ENCODE peak calls at places on chromosome 18, in four cellular contexts. One of them, this sample, is unnamed.

GRCh38 chr18:22005191-22005824 is 164.1 kb upstream of the GATA6 start:
- DNase-seq in K562: no peak
- DNase-seq in transverse colon: no peak
- DNase-seq in endothelial cell of umbilical vein: no peak
- DNase-seq in this sample: no peak

GRCh38 chr18:45596048-45596447 is 19.2 kb upstream of the SLC14A2 start:
- DNase-seq in K562: no peak
- DNase-seq in transverse colon: no peak
- DNase-seq in endothelial cell of umbilical vein: no peak
- DNase-seq in this sample: no peak

GRCh38 chr18:57797209-57797651 is 5.9 kb downstream of the ATP8B1 start:
- DNase-seq in K562: no peak
- DNase-seq in transverse colon: peak
- DNase-seq in endothelial cell of umbilical vein: no peak
- DNase-seq in this sample: no peak

GRCh38 chr18:22977847-22978701 is 44.9 kb downstream of the RBBP8 start:
- DNase-seq in K562: no peak
- DNase-seq in transverse colon: no peak
- DNase-seq in endothelial cell of umbilical vein: peak
- DNase-seq in this sample: no peak

GRCh38 chr18:56702946-56703345 is 51.8 kb downstream of the WDR7 start:
- DNase-seq in K562: peak
- DNase-seq in transverse colon: no peak
- DNase-seq in endothelial cell of umbilical vein: peak
- DNase-seq in this sample: no peak

GRCh38 chr18:53534695-53535094 is 689.8 kb downstream of the MBD2 start:
- DNase-seq in K562: no peak
- DNase-seq in transverse colon: no peak
- DNase-seq in endothelial cell of umbilical vein: no peak
- DNase-seq in this sample: no peak

GRCh38 chr18:23992119-23992940 is 22.2 kb upstream of the TTC39C start:
- DNase-seq in K562: no peak
- DNase-seq in transverse colon: no peak
- DNase-seq in endothelial cell of umbilical vein: no peak
- DNase-seq in this sample: no peak

GRCh38 chr18:43692291-43692690 is 415.0 kb upstream of the SYT4 start:
- DNase-seq in K562: no peak
- DNase-seq in transverse colon: no peak
- DNase-seq in endothelial cell of umbilical vein: no peak
- DNase-seq in this sample: no peak

GRCh38 chr18:25299899-25300298 is 52.1 kb downstream of the ZNF521 start:
- DNase-seq in K562: no peak
- DNase-seq in transverse colon: no peak
- DNase-seq in endothelial cell of umbilical vein: no peak
- DNase-seq in this sample: no peak

GRCh38 chr18:33751613-33752221 is 173.7 kb downstream of the ASXL3 start:
- DNase-seq in K562: no peak
- DNase-seq in transverse colon: no peak
- DNase-seq in endothelial cell of umbilical vein: peak
- DNase-seq in this sample: no peak

GRCh38 chr18:54906636-54907180 is 52.6 kb downstream of the CCDC68 start:
- DNase-seq in K562: no peak
- DNase-seq in transverse colon: no peak
- DNase-seq in endothelial cell of umbilical vein: no peak
- DNase-seq in this sample: no peak

GRCh38 chr18:60693426-60693825 is 320.9 kb upstream of the MC4R start:
- DNase-seq in K562: no peak
- DNase-seq in transverse colon: no peak
- DNase-seq in endothelial cell of umbilical vein: peak
- DNase-seq in this sample: no peak

GRCh38 chr18:73756256-73757091 is 391.2 kb downstream of the FBXO15 start:
- DNase-seq in K562: no peak
- DNase-seq in transverse colon: no peak
- DNase-seq in endothelial cell of umbilical vein: no peak
- DNase-seq in this sample: no peak

GRCh38 chr18:32909798-32910561 is 137.2 kb upstream of the KLHL14 start:
- DNase-seq in K562: no peak
- DNase-seq in transverse colon: no peak
- DNase-seq in endothelial cell of umbilical vein: no peak
- DNase-seq in this sample: peak

GRCh38 chr18:8730080-8730827 is 24.9 kb downstream of the MTCL1 start:
- DNase-seq in K562: peak
- DNase-seq in transverse colon: peak
- DNase-seq in endothelial cell of umbilical vein: peak
- DNase-seq in this sample: no peak

GRCh38 chr18:71942433-71942832 is 601.7 kb downstream of the CBLN2 start:
- DNase-seq in K562: no peak
- DNase-seq in transverse colon: no peak
- DNase-seq in endothelial cell of umbilical vein: no peak
- DNase-seq in this sample: no peak

GRCh38 chr18:57827646-57828045 is 24.5 kb upstream of the ATP8B1 start:
- DNase-seq in K562: no peak
- DNase-seq in transverse colon: no peak
- DNase-seq in endothelial cell of umbilical vein: no peak
- DNase-seq in this sample: no peak

GRCh38 chr18:54608008-54608642 is 17.1 kb downstream of the DYNAP start:
- DNase-seq in K562: no peak
- DNase-seq in transverse colon: no peak
- DNase-seq in endothelial cell of umbilical vein: peak
- DNase-seq in this sample: no peak

GRCh38 chr18:8559612-8560011 is 49.6 kb upstream of the RAB12 start:
- DNase-seq in K562: no peak
- DNase-seq in transverse colon: no peak
- DNase-seq in endothelial cell of umbilical vein: no peak
- DNase-seq in this sample: no peak

GRCh38 chr18:79918089-79919011 is 33.1 kb downstream of the SLC66A2 start:
- DNase-seq in K562: no peak
- DNase-seq in transverse colon: peak
- DNase-seq in endothelial cell of umbilical vein: no peak
- DNase-seq in this sample: peak

GRCh38 chr18:78431606-78432005 is 548.0 kb upstream of the SALL3 start:
- DNase-seq in K562: no peak
- DNase-seq in transverse colon: no peak
- DNase-seq in endothelial cell of umbilical vein: no peak
- DNase-seq in this sample: peak

GRCh38 chr18:41747723-41748242 is 207.3 kb upstream of the PIK3C3 start:
- DNase-seq in K562: no peak
- DNase-seq in transverse colon: no peak
- DNase-seq in endothelial cell of umbilical vein: no peak
- DNase-seq in this sample: no peak
- H3K4me3 ChIP-seq in K562: no peak
- H3K4me3 ChIP-seq in transverse colon: no peak
- H3K4me3 ChIP-seq in endothelial cell of umbilical vein: no peak
- H3K4me3 ChIP-seq in this sample: no peak

DNA sequence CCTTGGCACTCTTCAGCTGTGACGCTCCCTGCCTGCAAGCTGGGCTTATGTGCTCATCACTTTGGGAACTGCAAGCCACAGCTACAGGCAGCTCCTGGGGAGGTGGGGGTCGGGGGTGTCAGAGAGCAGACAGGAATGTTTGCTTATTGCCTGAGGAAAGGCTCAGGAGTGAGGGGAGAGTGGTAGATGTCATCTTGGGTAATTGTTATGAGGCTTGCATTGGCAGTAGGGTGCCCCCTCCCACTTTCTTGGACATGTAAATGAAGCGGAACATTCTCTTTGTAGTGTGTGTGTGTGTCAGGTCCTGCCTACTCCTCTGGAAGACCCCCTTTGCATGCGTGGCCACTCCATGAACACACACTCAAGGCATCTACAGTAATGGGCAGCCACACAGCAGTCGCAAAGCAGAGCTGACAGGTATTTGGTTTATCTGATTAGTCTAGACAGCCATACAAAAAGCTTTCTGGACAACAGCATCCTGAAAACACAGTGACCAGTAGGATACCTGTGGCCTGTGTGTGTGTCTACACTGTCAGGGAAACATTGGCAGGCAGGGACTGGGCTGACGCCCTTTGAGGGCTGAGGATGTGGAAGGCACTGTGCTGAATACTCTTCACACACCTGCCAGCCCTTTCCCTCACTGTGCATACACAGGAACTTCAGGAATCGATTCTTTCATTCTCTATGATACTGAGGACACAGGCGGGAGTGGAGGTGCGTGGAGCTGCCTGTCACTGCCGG is 17.1 kb upstream of the MC2R start:
- DNase-seq in K562: no peak
- DNase-seq in transverse colon: no peak
- DNase-seq in endothelial cell of umbilical vein: no peak
- DNase-seq in this sample: no peak
- TF ChIP-seq POLR2AphosphoS5 in K562: no peak
- TF ChIP-seq POLR2AphosphoS5 in transverse colon: no peak
- TF ChIP-seq POLR2AphosphoS5 in endothelial cell of umbilical vein: no peak
- TF ChIP-seq POLR2AphosphoS5 in this sample: no peak

DNA sequence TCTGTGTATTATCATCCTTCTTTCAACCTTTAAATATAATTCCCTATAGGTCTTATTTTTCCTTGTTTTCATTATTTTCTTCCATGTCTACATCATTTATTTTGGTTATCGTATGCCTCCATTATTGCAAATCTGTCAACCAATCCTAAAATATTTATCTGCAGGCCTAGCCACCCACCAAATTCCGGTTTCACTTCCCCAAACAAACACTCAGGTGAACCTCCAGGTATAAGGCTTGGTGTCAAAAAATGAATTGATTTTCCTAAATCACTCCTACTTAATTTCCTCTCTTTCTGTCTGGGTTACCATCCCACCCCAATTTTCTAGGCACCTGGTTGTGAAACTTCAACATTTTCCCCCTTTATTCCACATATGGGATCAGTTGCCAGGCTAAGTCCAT is 111.9 kb upstream of the LINC00305 start:
- DNase-seq in K562: no peak
- DNase-seq in transverse colon: no peak
- DNase-seq in endothelial cell of umbilical vein: no peak
- DNase-seq in this sample: no peak
- H3K4me3 ChIP-seq in K562: no peak
- H3K4me3 ChIP-seq in transverse colon: no peak
- H3K4me3 ChIP-seq in endothelial cell of umbilical vein: no peak
- H3K4me3 ChIP-seq in this sample: no peak

GRCh38 chr18:37668971-37669747 is 103.6 kb upstream of the CELF4 start:
- DNase-seq in K562: no peak
- DNase-seq in transverse colon: no peak
- DNase-seq in endothelial cell of umbilical vein: no peak
- DNase-seq in this sample: no peak
- TF ChIP-seq POLR2AphosphoS5 in K562: no peak
- TF ChIP-seq POLR2AphosphoS5 in transverse colon: no peak
- TF ChIP-seq POLR2AphosphoS5 in endothelial cell of umbilical vein: no peak
- TF ChIP-seq POLR2AphosphoS5 in this sample: no peak

GRCh38 chr18:62720048-62720447 is 4.7 kb downstream of the PHLPP1 start:
- DNase-seq in K562: no peak
- DNase-seq in transverse colon: no peak
- DNase-seq in endothelial cell of umbilical vein: no peak
- DNase-seq in this sample: no peak

GRCh38 chr18:62716679-62717058 is 1.3 kb downstream of the PHLPP1 start:
- DNase-seq in K562: peak
- DNase-seq in transverse colon: peak
- DNase-seq in endothelial cell of umbilical vein: peak
- DNase-seq in this sample: peak

GRCh38 chr18:62717850-62718229 is 2.5 kb downstream of the PHLPP1 start:
- DNase-seq in K562: no peak
- DNase-seq in transverse colon: no peak
- DNase-seq in endothelial cell of umbilical vein: peak
- DNase-seq in this sample: no peak

GRCh38 chr18:62717059-62717849 is 1.9 kb downstream of the PHLPP1 start:
- DNase-seq in K562: no peak
- DNase-seq in transverse colon: peak
- DNase-seq in endothelial cell of umbilical vein: peak
- DNase-seq in this sample: no peak

DNA sequence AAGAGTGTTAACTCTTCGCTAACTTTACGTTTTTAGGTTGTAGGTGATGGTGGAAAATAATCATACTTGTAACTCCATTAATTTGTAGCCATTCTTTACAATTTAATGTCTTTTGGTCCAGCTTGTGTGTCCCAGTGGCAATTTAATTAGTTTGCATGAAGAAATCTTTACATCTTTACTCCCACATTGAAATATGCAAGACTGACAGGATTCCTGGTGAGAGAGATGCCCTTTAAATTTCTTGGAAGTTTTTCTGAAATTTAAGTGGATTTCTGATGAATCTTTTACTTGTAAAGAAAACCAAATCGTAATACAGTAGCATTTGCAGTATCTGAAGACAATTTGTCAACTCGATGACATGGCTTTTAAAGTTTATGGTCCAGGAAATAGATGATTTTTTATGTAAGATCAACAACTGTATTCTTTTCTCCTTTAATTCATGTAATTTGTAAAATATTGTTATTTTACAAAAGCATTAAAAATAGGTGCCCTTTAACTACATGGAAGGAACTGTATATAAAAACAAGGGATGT is 3.0 kb downstream of the PHLPP1 start:
- DNase-seq in K562: no peak
- DNase-seq in transverse colon: no peak
- DNase-seq in endothelial cell of umbilical vein: peak
- DNase-seq in this sample: no peak
- H3K4me3 ChIP-seq in K562: peak
- H3K4me3 ChIP-seq in transverse colon: no peak
- H3K4me3 ChIP-seq in endothelial cell of umbilical vein: peak
- H3K4me3 ChIP-seq in this sample: peak

This sample was measured in spleen.